ENCODE peak calls at places on chromosomes 6 and 20, in six cellular contexts. One of them, this sample, is unnamed.

GRCh38 chr6:148616811-148617210 is 130.0 kb upstream of the UST start:
- DNase-seq in GDM1: no peak
- DNase-seq in activated T-helper 1 cell treated with anti-CD3 and anti-CD28 coated beads, Interleukin-12 subunit alpha, Interleukin-12 subunit beta, Interleukin-2, Interleukin-4 antibody, amounts not matched to agents 30 ng/mL and 10 ng/mL and 1 ng/mL, durations not matched to agents 14 hours and 24 hours and 36 hours: no peak
- DNase-seq in COR-L47: no peak
- DNase-seq in posterior cingulate gyrus: no peak
- DNase-seq in NCI-H774: no peak
- DNase-seq in this sample: no peak

GRCh38 chr6:11613858-11614257 is 76.3 kb downstream of the TMEM170B start:
- DNase-seq in GDM1: no peak
- DNase-seq in activated T-helper 1 cell treated with anti-CD3 and anti-CD28 coated beads, Interleukin-12 subunit alpha, Interleukin-12 subunit beta, Interleukin-2, Interleukin-4 antibody, amounts not matched to agents 30 ng/mL and 10 ng/mL and 1 ng/mL, durations not matched to agents 14 hours and 24 hours and 36 hours: no peak
- DNase-seq in COR-L47: no peak
- DNase-seq in posterior cingulate gyrus: no peak
- DNase-seq in NCI-H774: no peak
- DNase-seq in this sample: no peak

GRCh38 chr6:130362128-130362527 is 3.7 kb upstream of the TMEM200A start:
- DNase-seq in GDM1: no peak
- DNase-seq in activated T-helper 1 cell treated with anti-CD3 and anti-CD28 coated beads, Interleukin-12 subunit alpha, Interleukin-12 subunit beta, Interleukin-2, Interleukin-4 antibody, amounts not matched to agents 30 ng/mL and 10 ng/mL and 1 ng/mL, durations not matched to agents 14 hours and 24 hours and 36 hours: no peak
- DNase-seq in COR-L47: no peak
- DNase-seq in posterior cingulate gyrus: no peak
- DNase-seq in NCI-H774: no peak
- DNase-seq in this sample: no peak

GRCh38 chr6:116438590-116439448 is 22.4 kb upstream of the CALHM6 start:
- DNase-seq in GDM1: no peak
- DNase-seq in activated T-helper 1 cell treated with anti-CD3 and anti-CD28 coated beads, Interleukin-12 subunit alpha, Interleukin-12 subunit beta, Interleukin-2, Interleukin-4 antibody, amounts not matched to agents 30 ng/mL and 10 ng/mL and 1 ng/mL, durations not matched to agents 14 hours and 24 hours and 36 hours: no peak
- DNase-seq in COR-L47: no peak
- DNase-seq in posterior cingulate gyrus: no peak
- DNase-seq in NCI-H774: no peak
- DNase-seq in this sample: no peak

GRCh38 chr20:8616792-8617191 is 452.1 kb upstream of the PLCB4 start:
- DNase-seq in GDM1: no peak
- DNase-seq in activated T-helper 1 cell treated with anti-CD3 and anti-CD28 coated beads, Interleukin-12 subunit alpha, Interleukin-12 subunit beta, Interleukin-2, Interleukin-4 antibody, amounts not matched to agents 30 ng/mL and 10 ng/mL and 1 ng/mL, durations not matched to agents 14 hours and 24 hours and 36 hours: no peak
- DNase-seq in COR-L47: no peak
- DNase-seq in posterior cingulate gyrus: no peak
- DNase-seq in NCI-H774: no peak
- DNase-seq in this sample: no peak

GRCh38 chr20:10110151-10110550 is 75.4 kb downstream of the ANKEF1 start:
- DNase-seq in GDM1: no peak
- DNase-seq in activated T-helper 1 cell treated with anti-CD3 and anti-CD28 coated beads, Interleukin-12 subunit alpha, Interleukin-12 subunit beta, Interleukin-2, Interleukin-4 antibody, amounts not matched to agents 30 ng/mL and 10 ng/mL and 1 ng/mL, durations not matched to agents 14 hours and 24 hours and 36 hours: no peak
- DNase-seq in COR-L47: no peak
- DNase-seq in posterior cingulate gyrus: no peak
- DNase-seq in NCI-H774: no peak
- DNase-seq in this sample: no peak

GRCh38 chr20:35618372-35619131 is 2.9 kb downstream of the SPAG4 start:
- DNase-seq in GDM1: no peak
- DNase-seq in activated T-helper 1 cell treated with anti-CD3 and anti-CD28 coated beads, Interleukin-12 subunit alpha, Interleukin-12 subunit beta, Interleukin-2, Interleukin-4 antibody, amounts not matched to agents 30 ng/mL and 10 ng/mL and 1 ng/mL, durations not matched to agents 14 hours and 24 hours and 36 hours: no peak
- DNase-seq in COR-L47: no peak
- DNase-seq in posterior cingulate gyrus: peak; percentile 77
- DNase-seq in NCI-H774: no peak
- DNase-seq in this sample: no peak

GRCh38 chr6:167165887-167166471 is 8.2 kb upstream of the GPR31 start:
- DNase-seq in GDM1: no peak
- DNase-seq in activated T-helper 1 cell treated with anti-CD3 and anti-CD28 coated beads, Interleukin-12 subunit alpha, Interleukin-12 subunit beta, Interleukin-2, Interleukin-4 antibody, amounts not matched to agents 30 ng/mL and 10 ng/mL and 1 ng/mL, durations not matched to agents 14 hours and 24 hours and 36 hours: no peak
- DNase-seq in COR-L47: no peak
- DNase-seq in posterior cingulate gyrus: no peak
- DNase-seq in NCI-H774: no peak
- DNase-seq in this sample: no peak

GRCh38 chr20:47950103-47950502 is 164.8 kb upstream of the SULF2 start:
- DNase-seq in GDM1: no peak
- DNase-seq in activated T-helper 1 cell treated with anti-CD3 and anti-CD28 coated beads, Interleukin-12 subunit alpha, Interleukin-12 subunit beta, Interleukin-2, Interleukin-4 antibody, amounts not matched to agents 30 ng/mL and 10 ng/mL and 1 ng/mL, durations not matched to agents 14 hours and 24 hours and 36 hours: no peak
- DNase-seq in COR-L47: peak; percentile 5
- DNase-seq in posterior cingulate gyrus: no peak
- DNase-seq in NCI-H774: no peak
- DNase-seq in this sample: no peak

GRCh38 chr6:116412270-116412669 is 41.5 kb downstream of the DSE start:
- DNase-seq in GDM1: no peak
- DNase-seq in activated T-helper 1 cell treated with anti-CD3 and anti-CD28 coated beads, Interleukin-12 subunit alpha, Interleukin-12 subunit beta, Interleukin-2, Interleukin-4 antibody, amounts not matched to agents 30 ng/mL and 10 ng/mL and 1 ng/mL, durations not matched to agents 14 hours and 24 hours and 36 hours: no peak
- DNase-seq in COR-L47: no peak
- DNase-seq in posterior cingulate gyrus: no peak
- DNase-seq in NCI-H774: no peak
- DNase-seq in this sample: no peak

GRCh38 chr6:20236899-20237600 is 24.8 kb upstream of the MBOAT1 start:
- DNase-seq in GDM1: no peak
- DNase-seq in activated T-helper 1 cell treated with anti-CD3 and anti-CD28 coated beads, Interleukin-12 subunit alpha, Interleukin-12 subunit beta, Interleukin-2, Interleukin-4 antibody, amounts not matched to agents 30 ng/mL and 10 ng/mL and 1 ng/mL, durations not matched to agents 14 hours and 24 hours and 36 hours: no peak
- DNase-seq in COR-L47: no peak
- DNase-seq in posterior cingulate gyrus: no peak
- DNase-seq in NCI-H774: no peak
- DNase-seq in this sample: no peak

GRCh38 chr6:170137911-170138910 is 152.7 kb downstream of the DLL1 start:
- DNase-seq in GDM1: no peak
- DNase-seq in activated T-helper 1 cell treated with anti-CD3 and anti-CD28 coated beads, Interleukin-12 subunit alpha, Interleukin-12 subunit beta, Interleukin-2, Interleukin-4 antibody, amounts not matched to agents 30 ng/mL and 10 ng/mL and 1 ng/mL, durations not matched to agents 14 hours and 24 hours and 36 hours: no peak
- DNase-seq in COR-L47: no peak
- DNase-seq in posterior cingulate gyrus: peak; percentile 53
- DNase-seq in NCI-H774: no peak
- DNase-seq in this sample: no peak

GRCh38 chr20:46130534-46130933 is 12.4 kb downstream of the CD40 start:
- DNase-seq in GDM1: no peak
- DNase-seq in activated T-helper 1 cell treated with anti-CD3 and anti-CD28 coated beads, Interleukin-12 subunit alpha, Interleukin-12 subunit beta, Interleukin-2, Interleukin-4 antibody, amounts not matched to agents 30 ng/mL and 10 ng/mL and 1 ng/mL, durations not matched to agents 14 hours and 24 hours and 36 hours: no peak
- DNase-seq in COR-L47: peak; percentile 89
- DNase-seq in posterior cingulate gyrus: no peak
- DNase-seq in NCI-H774: no peak
- DNase-seq in this sample: no peak

GRCh38 chr6:89412071-89413005 is at the start of gene RRAGD:
- DNase-seq in GDM1: peak; percentile 76
- DNase-seq in activated T-helper 1 cell treated with anti-CD3 and anti-CD28 coated beads, Interleukin-12 subunit alpha, Interleukin-12 subunit beta, Interleukin-2, Interleukin-4 antibody, amounts not matched to agents 30 ng/mL and 10 ng/mL and 1 ng/mL, durations not matched to agents 14 hours and 24 hours and 36 hours: peak; percentile 49
- DNase-seq in COR-L47: peak; percentile 58
- DNase-seq in posterior cingulate gyrus: peak; percentile 95
- DNase-seq in NCI-H774: peak; percentile 83
- DNase-seq in this sample: peak; percentile 23

GRCh38 chr6:6695711-6696048 is 107.2 kb downstream of the LY86 start:
- DNase-seq in GDM1: no peak
- DNase-seq in activated T-helper 1 cell treated with anti-CD3 and anti-CD28 coated beads, Interleukin-12 subunit alpha, Interleukin-12 subunit beta, Interleukin-2, Interleukin-4 antibody, amounts not matched to agents 30 ng/mL and 10 ng/mL and 1 ng/mL, durations not matched to agents 14 hours and 24 hours and 36 hours: no peak
- DNase-seq in COR-L47: peak; percentile 25
- DNase-seq in posterior cingulate gyrus: no peak
- DNase-seq in NCI-H774: no peak
- DNase-seq in this sample: no peak

GRCh38 chr6:70593118-70593486 is 26.4 kb downstream of the SDHAF4 start:
- DNase-seq in GDM1: no peak
- DNase-seq in activated T-helper 1 cell treated with anti-CD3 and anti-CD28 coated beads, Interleukin-12 subunit alpha, Interleukin-12 subunit beta, Interleukin-2, Interleukin-4 antibody, amounts not matched to agents 30 ng/mL and 10 ng/mL and 1 ng/mL, durations not matched to agents 14 hours and 24 hours and 36 hours: no peak
- DNase-seq in COR-L47: no peak
- DNase-seq in posterior cingulate gyrus: no peak
- DNase-seq in NCI-H774: no peak
- DNase-seq in this sample: no peak

GRCh38 chr6:27288136-27289044 is 23.7 kb downstream of the POM121L2 start:
- DNase-seq in GDM1: no peak
- DNase-seq in activated T-helper 1 cell treated with anti-CD3 and anti-CD28 coated beads, Interleukin-12 subunit alpha, Interleukin-12 subunit beta, Interleukin-2, Interleukin-4 antibody, amounts not matched to agents 30 ng/mL and 10 ng/mL and 1 ng/mL, durations not matched to agents 14 hours and 24 hours and 36 hours: no peak
- DNase-seq in COR-L47: no peak
- DNase-seq in posterior cingulate gyrus: no peak
- DNase-seq in NCI-H774: no peak
- DNase-seq in this sample: no peak

GRCh38 chr6:2263896-2264295 is 18.5 kb upstream of the GMDS start:
- DNase-seq in GDM1: no peak
- DNase-seq in activated T-helper 1 cell treated with anti-CD3 and anti-CD28 coated beads, Interleukin-12 subunit alpha, Interleukin-12 subunit beta, Interleukin-2, Interleukin-4 antibody, amounts not matched to agents 30 ng/mL and 10 ng/mL and 1 ng/mL, durations not matched to agents 14 hours and 24 hours and 36 hours: no peak
- DNase-seq in COR-L47: no peak
- DNase-seq in posterior cingulate gyrus: no peak
- DNase-seq in NCI-H774: no peak
- DNase-seq in this sample: no peak

GRCh38 chr6:5854900-5855299 is 151.8 kb downstream of the NRN1 start:
- DNase-seq in GDM1: no peak
- DNase-seq in activated T-helper 1 cell treated with anti-CD3 and anti-CD28 coated beads, Interleukin-12 subunit alpha, Interleukin-12 subunit beta, Interleukin-2, Interleukin-4 antibody, amounts not matched to agents 30 ng/mL and 10 ng/mL and 1 ng/mL, durations not matched to agents 14 hours and 24 hours and 36 hours: no peak
- DNase-seq in COR-L47: no peak
- DNase-seq in posterior cingulate gyrus: no peak
- DNase-seq in NCI-H774: no peak
- DNase-seq in this sample: no peak

This sample was measured in NCI-H2081 treated with DMSO at 0.1 percent for 48 hours.